ENCODE peak calls at places on chromosomes 12 and 14, in seven cellular contexts. B is heart right ventricle; L is activated naive CD4-positive, alpha-beta T cell treated with anti-CD3 and anti-CD28 coated beads, Interleukin-2, amount 10 ng/mL, durations not matched to agents 7 days and 5 days; Y is NCI-H1417; X is stimulated activated CD4-positive, alpha-beta T cell treated with anti-CD3 and anti-CD28 coated beads, Interleukin-1b, Interleukin-23, amount 100 ng/mL, for 1 hour; T is A172; C is GM10248. W is an unnamed sample.

GRCh38 chr14:100602621-100603020 is 15.4 kb upstream of the BEGAIN start:
- DNase-seq in B (no peak), L (no peak), Y (no peak), X (no peak), T (no peak), C (no peak), W (no peak)

GRCh38 chr12:25352078-25352918 is 101.6 kb upstream of the KRAS start:
- DNase-seq in B (no peak), L (no peak), Y (no peak), X (no peak), T (peak; percentile 41), C (no peak), W (no peak)

GRCh38 chr12:117235261-117235660 is 45.0 kb upstream of the FBXO21 start:
- DNase-seq in B (no peak), L (no peak), Y (no peak), X (no peak), T (no peak), C (no peak), W (no peak)

GRCh38 chr12:124609041-124609984 is 41.9 kb upstream of the NCOR2 start:
- DNase-seq in B (peak; percentile 83), L (peak; percentile 83), Y (peak; percentile 95), X (peak; percentile 76), T (peak; percentile 57), C (peak; percentile 77), W (peak; percentile 92)

GRCh38 chr12:13007496-13008233 is 7.6 kb upstream of the HEBP1 start:
- DNase-seq in B (no peak), L (no peak), Y (no peak), X (no peak), T (no peak), C (no peak), W (peak; percentile 24)

GRCh38 chr14:54565236-54566151 is 1.4 kb upstream of the SAMD4A start:
- DNase-seq in B (peak; percentile 94), L (peak; percentile 84), Y (peak; percentile 88), X (peak; percentile 68), T (no peak), C (peak; percentile 86), W (peak; percentile 97)

GRCh38 chr12:132186857-132187620 is 42.8 kb downstream of the NOC4L start:
- DNase-seq in B (peak; percentile 9), L (no peak), Y (no peak), X (no peak), T (no peak), C (no peak), W (no peak)

GRCh38 chr14:92463141-92463540 is 50.4 kb upstream of the RIN3 start:
- DNase-seq in B (no peak), L (no peak), Y (no peak), X (no peak), T (no peak), C (no peak), W (no peak)

GRCh38 chr12:124352839-124353238 is 57.9 kb downstream of the RFLNA start:
- DNase-seq in B (no peak), L (no peak), Y (peak; percentile 24), X (no peak), T (no peak), C (no peak), W (no peak)

GRCh38 chr12:13471471-13471870 is 274.9 kb downstream of the EMP1 start:
- DNase-seq in B (no peak), L (no peak), Y (no peak), X (no peak), T (no peak), C (no peak), W (no peak)

GRCh38 chr12:93387780-93388179 is 10.1 kb downstream of the NUDT4 start:
- DNase-seq in B (no peak), L (no peak), Y (no peak), X (no peak), T (peak; percentile 45), C (no peak), W (no peak)

GRCh38 chr14:28673056-28673455 is 93.5 kb upstream of the FOXG1 start:
- DNase-seq in B (no peak), L (no peak), Y (no peak), X (no peak), T (no peak), C (no peak), W (no peak)

GRCh38 chr12:94134226-94134795 is 14.1 kb upstream of the PLXNC1 start:
- DNase-seq in B (no peak), L (peak; percentile 49), Y (peak; percentile 39), X (no peak), T (peak; percentile 43), C (peak; percentile 52), W (peak; percentile 86)

GRCh38 chr12:19179986-19180385 is 50.5 kb downstream of the PLEKHA5 start:
- DNase-seq in B (no peak), L (no peak), Y (no peak), X (no peak), T (no peak), C (no peak), W (no peak)

GRCh38 chr12:57626929-57627445 is 6.0 kb downstream of the B4GALNT1 start:
- DNase-seq in B (no peak), L (peak; percentile 19), Y (no peak), X (no peak), T (no peak), C (no peak), W (no peak)

GRCh38 chr14:66708262-66708661 is 200.3 kb downstream of the GPHN start:
- DNase-seq in B (no peak), L (no peak), Y (no peak), X (no peak), T (no peak), C (no peak), W (no peak)

GRCh38 chr14:96501383-96501745 is 818 bp upstream of the PAPOLA start:
- DNase-seq in B (no peak), L (no peak), Y (no peak), X (no peak), T (no peak), C (no peak), W (peak; percentile 64)

GRCh38 chr14:49992901-49993335 is 100.0 kb downstream of the ARF6 start:
- DNase-seq in B (no peak), L (no peak), Y (no peak), X (no peak), T (peak; percentile 40), C (peak; percentile 68), W (peak; percentile 56)

GRCh38 chr12:57243521-57244305 is 7.3 kb downstream of the STAC3 start:
- DNase-seq in B (peak; percentile 82), L (peak; percentile 91), Y (peak; percentile 41), X (peak; percentile 48), T (peak; percentile 28), C (peak; percentile 82), W (peak; percentile 94)